ENCODE peak calls at places on chromosomes 4 and X, in five cellular contexts. M is fibroblast of lung, L is transverse colon, V is stomach, Q is tibial nerve. Y is an unnamed sample.

GRCh38 chr4:88940506-88940905 is 116.5 kb downstream of the FAM13A start:
- DNase-seq in M (no peak), L (no peak), V (no peak), Q (no peak), Y (no peak)

GRCh38 chr4:139368990-139369389 is 66.7 kb upstream of the NDUFC1 start:
- DNase-seq in M (peak; percentile 61), L (no peak), V (no peak), Q (no peak), Y (no peak)

GRCh38 chr4:124019749-124020549 is 623.4 kb downstream of the SPRY1 start:
- DNase-seq in M (no peak), L (no peak), V (no peak), Q (peak; percentile 34), Y (no peak)

GRCh38 chrX:44344194-44344593 is 722 bp upstream of the EFHC2 start:
- DNase-seq in M (no peak), L (peak; percentile 38), V (peak; percentile 52), Q (peak; percentile 4), Y (no peak)

GRCh38 chr4:17055788-17056187 is 157.3 kb upstream of the LDB2 start:
- DNase-seq in M (peak; percentile 90), L (no peak), V (no peak), Q (no peak), Y (no peak)

GRCh38 chr4:107818301-107818910 is 6.3 kb upstream of the SGMS2 start:
- DNase-seq in M (peak; percentile 35), L (no peak), V (no peak), Q (no peak), Y (no peak)

GRCh38 chr4:105625214-105625613 is 72.8 kb downstream of the ARHGEF38 start:
- DNase-seq in M (no peak), L (no peak), V (no peak), Q (no peak), Y (no peak)

GRCh38 chrX:153370293-153371055 is 30.7 kb downstream of the PNMA6E start:
- DNase-seq in M (no peak), L (no peak), V (no peak), Q (no peak), Y (no peak)

GRCh38 chr4:87012265-87012953 is 77.6 kb downstream of the AFF1 start:
- DNase-seq in M (no peak), L (no peak), V (peak; percentile 45), Q (no peak), Y (no peak)

GRCh38 chrX:47093248-47093647 is 15.0 kb downstream of the RGN start:
- DNase-seq in M (peak; percentile 24), L (no peak), V (no peak), Q (no peak), Y (no peak)

GRCh38 chr4:89506866-89507494 is 199.4 kb upstream of the GPRIN3 start:
- DNase-seq in M (peak; percentile 50), L (no peak), V (no peak), Q (no peak), Y (no peak)

GRCh38 chr4:35885081-35885480 is 359.2 kb downstream of the ARAP2 start:
- DNase-seq in M (no peak), L (no peak), V (no peak), Q (no peak), Y (no peak)

GRCh38 chr4:168264903-168265302 is 53.6 kb downstream of the DDX60 start:
- DNase-seq in M (no peak), L (no peak), V (no peak), Q (no peak), Y (no peak)

GRCh38 chr4:169184686-169185085 is 86.1 kb downstream of the SH3RF1 start:
- DNase-seq in M (no peak), L (no peak), V (no peak), Q (no peak), Y (no peak)

GRCh38 chr4:11910780-11911179 is 482.1 kb upstream of the HS3ST1 start:
- DNase-seq in M (no peak), L (no peak), V (no peak), Q (no peak), Y (no peak)

GRCh38 chr4:8438743-8439142 is 1.8 kb downstream of the ACOX3 start:
- DNase-seq in M (no peak), L (no peak), V (no peak), Q (no peak), Y (no peak)

GRCh38 chr4:80840396-80840795 is 190.1 kb upstream of the BMP3 start:
- DNase-seq in M (peak; percentile 36), L (no peak), V (no peak), Q (no peak), Y (no peak)

GRCh38 chrX:23844502-23845138 is 61.6 kb downstream of the SAT1 start:
- DNase-seq in M (peak; percentile 24), L (peak; percentile 49), V (peak; percentile 29), Q (peak; percentile 7), Y (no peak)

GRCh38 chr4:184156169-184156568 is 61.5 kb downstream of the ENPP6 start:
- DNase-seq in M (no peak), L (no peak), V (no peak), Q (no peak), Y (no peak)

GRCh38 chrX:43882294-43882681 is at the start of gene MAOB:
- DNase-seq in M (peak; percentile 30), L (peak; percentile 33), V (peak; percentile 37), Q (no peak), Y (peak; percentile 78)

GRCh38 chr4:47342796-47343195 is 120.7 kb downstream of the COMMD8 start:
- DNase-seq in M (no peak), L (no peak), V (no peak), Q (no peak), Y (no peak)

GRCh38 chr4:8427761-8428287 is 12.7 kb downstream of the ACOX3 start:
- DNase-seq in M (peak; percentile 68), L (peak; percentile 17), V (no peak), Q (peak; percentile 23), Y (no peak)

GRCh38 chr4:147808447-147808846 is 76.6 kb downstream of the ARHGAP10 start:
- DNase-seq in M (no peak), L (no peak), V (no peak), Q (no peak), Y (no peak)

GRCh38 chrX:9835585-9836210 is 49.5 kb downstream of the SHROOM2 start:
- DNase-seq in M (peak; percentile 16), L (no peak), V (no peak), Q (no peak), Y (no peak)
- H3K36me3 ChIP-seq in M (no peaks in the 10 kb centered on the region), L (no peaks in the 10 kb centered on the region), V (no peaks in the 10 kb centered on the region), Q (no peaks in the 10 kb centered on the region), Y (no peaks in the 10 kb centered on the region)

DNA sequence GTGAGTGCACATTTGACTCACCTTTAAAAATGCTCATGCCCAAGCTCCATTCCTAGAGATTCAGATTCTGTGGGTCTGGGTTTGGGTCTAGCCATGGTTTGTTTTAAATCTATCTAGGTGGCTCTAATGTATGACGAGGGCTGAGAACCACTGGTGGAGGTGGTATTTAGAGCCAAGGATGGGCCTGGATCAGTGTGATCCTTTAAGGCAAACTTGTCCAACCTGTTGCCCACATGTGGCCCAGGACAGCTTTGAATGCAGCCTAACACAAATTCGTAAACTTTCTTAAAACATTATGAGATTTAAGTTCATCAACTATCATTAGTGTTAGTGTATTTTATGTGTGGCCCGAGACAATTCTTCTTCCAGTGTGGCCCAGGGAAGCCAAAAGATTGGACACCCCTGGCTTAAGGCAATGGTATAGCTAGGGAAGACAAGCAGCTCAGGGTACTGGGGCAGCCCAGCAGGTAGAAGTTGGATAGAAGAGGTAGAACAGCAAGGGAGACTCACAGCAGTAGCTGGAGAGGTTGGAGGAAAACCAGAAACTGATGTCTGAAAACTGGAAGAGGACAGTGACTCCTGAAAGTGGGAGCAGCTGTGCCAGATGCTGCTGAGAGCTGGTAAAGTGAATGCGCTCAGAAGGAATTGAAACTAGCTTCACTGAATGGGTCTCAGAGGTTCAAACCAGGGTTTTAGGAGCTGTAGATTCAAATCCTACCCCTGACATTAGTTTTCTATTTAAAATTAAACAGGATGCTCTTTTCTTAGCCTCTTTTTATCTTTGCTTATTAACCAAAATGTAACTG is 18.2 kb downstream of the ADD1 start:
- DNase-seq in M (no peak), L (no peak), V (no peak), Q (no peak), Y (no peak)
- H3K4me1 ChIP-seq in M (peaks cover 23% of the 10 kb centered on the region), L (peaks cover 43% of the 10 kb centered on the region), V (peaks cover 87% of the 10 kb centered on the region), Q (peaks cover 84% of the 10 kb centered on the region), Y (peaks cover 97% of the 10 kb centered on the region)

GRCh38 chr4:2647403-2648158 is 108.6 kb downstream of the TNIP2 start:
- DNase-seq in M (no peak), L (no peak), V (no peak), Q (no peak), Y (no peak)

GRCh38 chr4:2650276-2650675 is 105.9 kb downstream of the TNIP2 start:
- DNase-seq in M (no peak), L (no peak), V (no peak), Q (no peak), Y (no peak)

GRCh38 chr4:2646386-2647149 is 109.6 kb downstream of the TNIP2 start:
- DNase-seq in M (no peak), L (no peak), V (no peak), Q (no peak), Y (no peak)

GRCh38 chr4:2649604-2650114 is 106.5 kb downstream of the TNIP2 start:
- DNase-seq in M (no peak), L (no peak), V (no peak), Q (no peak), Y (no peak)

GRCh38 chr4:2648159-2648814 is 107.8 kb downstream of the TNIP2 start:
- DNase-seq in M (no peak), L (no peak), V (no peak), Q (no peak), Y (no peak)
- H3K36me3 ChIP-seq in M (peaks cover 24% of the 10 kb centered on the region), L (no peaks in the 10 kb centered on the region), V (peaks cover 94% of the 10 kb centered on the region), Q (peaks cover 25% of the 10 kb centered on the region), Y (peaks cover 4% of the 10 kb centered on the region)

GRCh38 chr4:16034010-16034829 is 49.6 kb downstream of the PROM1 start:
- DNase-seq in M (peak; percentile 74), L (no peak), V (no peak), Q (no peak), Y (no peak)

GRCh38 chr4:16031554-16032381 is 52.1 kb downstream of the PROM1 start:
- DNase-seq in M (no peak), L (no peak), V (no peak), Q (no peak), Y (no peak)

GRCh38 chr4:16029886-16030285 is 53.9 kb downstream of the PROM1 start:
- DNase-seq in M (no peak), L (no peak), V (no peak), Q (no peak), Y (no peak)

GRCh38 chr4:16032382-16032743 is 51.5 kb downstream of the PROM1 start:
- DNase-seq in M (peak; percentile 17), L (no peak), V (no peak), Q (no peak), Y (no peak)

DNA sequence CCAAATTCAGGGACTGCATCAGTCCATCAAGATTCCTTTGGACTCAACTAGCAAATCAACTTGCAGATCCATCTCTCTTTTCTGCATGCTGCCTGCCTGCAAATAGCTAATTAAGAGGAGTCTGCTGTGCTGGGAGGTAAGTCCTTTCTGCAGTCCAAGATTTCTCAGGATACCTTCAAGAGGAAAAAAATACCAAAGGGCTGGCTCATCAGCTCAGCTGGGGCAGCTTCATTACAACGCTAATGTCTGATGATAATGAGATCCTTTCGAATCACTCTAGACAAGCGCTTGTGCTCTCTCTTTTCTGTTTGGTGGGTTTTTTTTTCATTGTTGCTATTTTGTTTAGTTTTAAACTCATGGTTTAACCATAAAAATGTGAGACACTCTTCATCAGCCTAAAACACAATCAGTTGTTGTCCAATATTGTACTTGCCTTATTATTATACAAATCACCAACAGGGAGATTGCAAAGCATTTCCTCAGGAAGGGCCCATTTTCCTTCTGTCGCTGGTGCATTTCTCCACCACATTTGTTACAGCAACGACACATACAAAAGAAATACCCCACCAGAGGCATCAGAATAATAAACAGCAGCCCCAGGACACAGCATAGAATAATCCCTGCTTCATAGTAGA is 50.8 kb downstream of the PROM1 start:
- DNase-seq in M (peak; percentile 75), L (no peak), V (no peak), Q (no peak), Y (no peak)
- H3K4me1 ChIP-seq in M (no peaks in the 10 kb centered on the region), L (no peaks in the 10 kb centered on the region), V (peaks cover 11% of the 10 kb centered on the region), Q (no peaks in the 10 kb centered on the region), Y (no peaks in the 10 kb centered on the region)

Y was measured in psoas muscle.